ENCODE peak calls at places on chromosomes 11 and 22, in seven cellular contexts. L, Q, U, K, Z, H and M are unnamed samples.

GRCh38 chr11:12155696-12156095 is 45.3 kb downstream of the MICAL2 start:
- DNase-seq in L (no peak), Q (no peak), U (no peak), K (no peak), Z (no peak), H (no peak), M (no peak)

GRCh38 chr11:23866641-23867040 is 630.2 kb upstream of the LUZP2 start:
- DNase-seq in L (no peak), Q (no peak), U (peak; percentile 60), K (no peak), Z (no peak), H (no peak), M (no peak)

GRCh38 chr22:26210390-26210789 is 41.1 kb downstream of the SEZ6L start:
- DNase-seq in L (no peak), Q (no peak), U (no peak), K (no peak), Z (no peak), H (no peak), M (no peak)

GRCh38 chr11:78179459-78180071 is 8.9 kb downstream of the KCTD21 start:
- DNase-seq in L (no peak), Q (peak; percentile 58), U (no peak), K (no peak), Z (peak; percentile 69), H (no peak), M (no peak)

GRCh38 chr22:25702571-25703167 is 39.3 kb upstream of the MYO18B start:
- DNase-seq in L (no peak), Q (no peak), U (no peak), K (no peak), Z (no peak), H (peak; percentile 32), M (no peak)

GRCh38 chr11:134150195-134150903 is 73.4 kb downstream of the NCAPD3 start:
- DNase-seq in L (no peak), Q (no peak), U (no peak), K (no peak), Z (no peak), H (no peak), M (no peak)

GRCh38 chr22:43848366-43849171 is 13.7 kb downstream of the SULT4A1 start:
- DNase-seq in L (no peak), Q (no peak), U (peak; percentile 52), K (peak; percentile 4), Z (no peak), H (no peak), M (no peak)

GRCh38 chr11:106594751-106595351 is 423.4 kb downstream of the GUCY1A2 start:
- DNase-seq in L (no peak), Q (no peak), U (peak; percentile 4), K (no peak), Z (no peak), H (no peak), M (no peak)

GRCh38 chr11:110777765-110778164 is 65.5 kb upstream of the ARHGAP20 start:
- DNase-seq in L (no peak), Q (no peak), U (peak; percentile 87), K (no peak), Z (no peak), H (peak; percentile 24), M (peak; percentile 95)

GRCh38 chr11:72955466-72955865 is 141.3 kb downstream of the ATG16L2 start:
- DNase-seq in L (no peak), Q (no peak), U (no peak), K (no peak), Z (no peak), H (no peak), M (no peak)

GRCh38 chr11:75563978-75564552 is 2.0 kb downstream of the SERPINH1 start:
- DNase-seq in L (peak; percentile 82), Q (peak; percentile 81), U (peak; percentile 92), K (no peak), Z (peak; percentile 45), H (no peak), M (peak; percentile 85)

GRCh38 chr22:40263191-40263590 is 83.1 kb upstream of the ADSL start:
- DNase-seq in L (no peak), Q (peak; percentile 31), U (no peak), K (no peak), Z (no peak), H (no peak), M (peak; percentile 80)

GRCh38 chr11:96342971-96343711 is at the start of gene MAML2:
- DNase-seq in L (peak; percentile 81), Q (peak; percentile 93), U (peak; percentile 94), K (peak; percentile 79), Z (peak; percentile 83), H (peak; percentile 91), M (peak; percentile 91)

GRCh38 chr11:12469451-12469850 is 92.1 kb downstream of the PARVA start:
- DNase-seq in L (no peak), Q (no peak), U (peak; percentile 26), K (no peak), Z (no peak), H (no peak), M (peak; percentile 65)

GRCh38 chr11:129278586-129279319 is 86.6 kb upstream of the ARHGAP32 start:
- DNase-seq in L (no peak), Q (no peak), U (no peak), K (no peak), Z (no peak), H (no peak), M (no peak)

DNA sequence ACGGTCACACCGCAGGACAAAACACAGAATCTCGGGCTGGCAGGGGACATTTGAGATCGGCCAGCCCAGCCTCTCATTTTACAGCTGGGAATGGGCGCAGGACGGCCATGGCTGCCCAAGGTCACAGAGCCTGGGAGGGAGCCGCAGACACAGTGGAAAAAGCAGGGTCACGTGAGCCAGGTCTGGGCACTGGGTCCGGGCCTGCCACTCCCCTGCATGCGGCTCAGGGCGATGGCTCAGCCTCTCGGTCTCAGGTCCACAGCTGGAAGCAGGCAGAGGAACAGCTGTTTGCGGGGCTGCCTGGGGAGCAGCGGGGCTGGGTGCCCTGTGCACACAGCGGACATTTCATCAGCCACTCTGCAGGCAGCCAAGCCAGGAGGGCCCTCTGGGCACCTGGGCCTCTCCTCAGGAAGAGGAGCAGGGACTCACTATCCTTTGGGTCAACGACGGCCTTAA is 10.4 kb upstream of the PPARA start:
- DNase-seq in L (no peak), Q (no peak), U (no peak), K (no peak), Z (peak; percentile 58), H (no peak), M (no peak)
- H2AFZ ChIP-seq in L (no peak overlapping the region), Q (no peak overlapping the region), U (no peak overlapping the region), K (no peak overlapping the region), Z (no peak overlapping the region), H (no peak overlapping the region), M (no peak overlapping the region)

DNA sequence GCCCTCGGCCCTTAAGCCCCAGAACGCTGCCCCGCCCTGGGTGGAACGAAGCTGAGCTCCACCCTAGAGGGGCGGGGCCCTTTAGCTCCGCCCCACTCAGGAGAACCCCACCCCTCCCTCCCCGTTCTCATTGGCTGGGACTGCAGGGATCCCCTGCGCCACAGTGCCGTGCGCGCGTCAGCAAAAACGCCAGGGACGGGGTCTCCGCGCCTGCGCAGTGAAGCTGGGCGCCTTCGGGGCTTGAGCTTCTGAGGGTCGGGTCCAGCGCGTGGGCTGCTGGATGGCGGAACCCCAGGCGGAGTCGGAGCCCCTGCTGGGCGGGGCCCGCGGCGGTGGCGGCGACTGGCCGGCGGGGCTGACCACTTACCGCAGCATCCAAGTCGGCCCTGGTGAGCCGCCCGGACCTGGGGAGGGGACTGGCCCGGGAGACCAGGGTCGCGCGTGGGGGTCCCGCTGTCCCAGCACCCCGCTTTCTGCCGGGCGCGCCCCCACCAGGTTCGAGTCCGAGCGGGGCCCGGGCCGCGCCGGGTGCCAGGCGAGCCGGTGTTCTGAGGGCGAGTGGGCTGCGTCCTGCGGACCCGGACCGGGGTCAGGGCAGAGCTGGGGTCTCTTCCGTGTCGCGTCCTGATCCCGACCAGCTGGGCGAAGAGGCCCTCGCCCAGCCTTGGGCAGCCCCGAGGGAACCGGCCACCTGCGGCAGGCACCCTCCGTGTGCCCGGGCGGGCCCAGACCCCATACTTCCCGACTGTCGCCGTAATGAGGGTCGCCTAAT is at the start of gene TPCN2:
- DNase-seq in L (peak; percentile 93), Q (peak; percentile 100), U (peak; percentile 96), K (peak; percentile 91), Z (peak; percentile 91), H (peak; percentile 85), M (peak; percentile 98)
- TF ChIP-seq POLR2A in L (peak; percentile 69), Q (peak; percentile 78), U (peak; percentile 80), K (peak; percentile 80), Z (peak; percentile 91), H (peak; percentile 79), M (peak; percentile 82)

GRCh38 chr22:17748555-17749353 is 25.5 kb downstream of the BID start:
- DNase-seq in L (peak; percentile 81), Q (peak; percentile 54), U (no peak), K (no peak), Z (no peak), H (no peak), M (no peak)

GRCh38 chr22:17749605-17750395 is 24.5 kb downstream of the BID start:
- DNase-seq in L (no peak), Q (no peak), U (no peak), K (no peak), Z (no peak), H (no peak), M (no peak)

GRCh38 chr22:17754233-17754925 is 19.9 kb downstream of the BID start:
- DNase-seq in L (no peak), Q (no peak), U (no peak), K (no peak), Z (no peak), H (no peak), M (no peak)

GRCh38 chr22:17751596-17751995 is 22.7 kb downstream of the BID start:
- DNase-seq in L (no peak), Q (no peak), U (no peak), K (no peak), Z (no peak), H (no peak), M (no peak)

DNA sequence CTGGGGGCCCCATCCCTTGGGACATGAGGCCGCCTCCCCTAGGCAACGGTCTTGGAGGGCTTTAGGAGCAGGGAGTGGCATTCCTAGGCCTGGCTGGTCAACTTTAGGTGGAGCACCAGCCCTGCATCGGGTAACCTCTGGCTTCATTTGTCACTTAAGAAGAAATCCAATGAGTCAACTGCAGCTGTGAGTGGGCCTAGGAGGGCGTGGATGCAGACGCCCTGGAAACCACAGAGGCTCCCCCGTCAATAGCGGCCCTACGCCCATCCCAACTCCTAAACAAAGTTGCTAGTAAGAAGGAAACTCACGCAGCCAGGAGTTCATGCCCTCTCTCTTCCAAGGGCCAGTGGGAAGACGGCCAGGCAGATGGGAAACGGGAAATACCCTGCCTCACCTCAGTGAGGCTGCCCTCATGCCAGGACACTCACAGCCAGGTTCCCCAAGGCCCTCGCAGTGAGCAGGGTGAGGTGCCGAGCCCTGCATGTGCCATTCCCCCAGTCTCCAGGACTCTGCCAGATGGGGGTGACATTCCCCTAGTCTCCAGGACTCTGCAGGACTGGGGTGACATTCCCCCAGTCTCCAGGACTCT is 20.8 kb downstream of the BID start:
- DNase-seq in L (no peak), Q (no peak), U (peak; percentile 55), K (no peak), Z (no peak), H (no peak), M (no peak)
- H3K9ac ChIP-seq in L (no peak overlapping the region), Q (no peak overlapping the region), U (no peak overlapping the region), K (no peak overlapping the region), Z (no peak overlapping the region), H (no peak overlapping the region), M (no peak overlapping the region)

DNA sequence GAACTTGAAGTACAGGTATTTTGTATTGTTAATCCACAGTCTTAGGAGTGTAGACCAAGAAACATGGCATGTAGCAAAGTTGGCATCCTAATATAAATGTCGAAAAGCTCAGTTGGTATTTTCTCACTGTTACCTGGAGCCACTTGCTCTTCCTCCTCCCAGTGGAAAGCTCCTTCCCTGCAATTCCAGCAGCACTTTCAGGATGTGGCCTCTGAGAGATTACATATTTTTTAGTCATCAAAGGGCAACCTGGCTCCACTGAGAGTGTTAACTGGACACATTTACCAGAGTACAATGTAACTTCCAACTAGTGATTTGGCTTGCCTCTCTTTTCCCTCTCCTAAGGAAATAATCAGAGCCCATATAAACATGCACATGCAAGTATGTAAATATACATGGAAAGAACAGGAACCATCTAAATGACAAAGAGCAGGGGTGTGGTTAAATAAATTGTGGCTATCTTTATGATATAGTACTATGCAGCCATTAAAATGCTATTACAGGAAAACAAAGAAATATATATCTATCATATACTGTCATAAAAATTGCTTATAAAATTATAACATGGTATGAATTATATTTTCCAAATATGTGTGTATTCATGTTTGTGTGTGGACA is 14.2 kb upstream of the EED start:
- DNase-seq in L (no peak), Q (no peak), U (no peak), K (peak; percentile 39), Z (no peak), H (no peak), M (no peak)
- H2AFZ ChIP-seq in L (peak overlapping the region; percentile 82), Q (peak overlapping the region; percentile 23), U (no peak overlapping the region), K (peak overlapping the region; percentile 91), Z (no peak overlapping the region), H (no peak overlapping the region), M (no peak overlapping the region)